ENCODE peak calls at places on chromosome 22, in four cellular contexts. N is A549, M is K562, J is HepG2. V is an unnamed sample.

GRCh38 chr22:33883961-33884808 is 36.1 kb downstream of the LARGE1 start:
- DNase-seq in N (no peak), M (no peak), J (peak; percentile 15), V (no peak)

GRCh38 chr22:25362215-25362882 is 142.9 kb downstream of the CRYBB2 start:
- DNase-seq in N (peak; percentile 38), M (peak; percentile 74), J (peak; percentile 35), V (no peak)

GRCh38 chr22:42468841-42469240 is 36.6 kb upstream of the NFAM1 start:
- DNase-seq in N (no peak), M (peak; percentile 17), J (no peak), V (no peak)

GRCh38 chr22:17675584-17675983 is 37.0 kb downstream of the BCL2L13 start:
- DNase-seq in N (no peak), M (no peak), J (no peak), V (no peak)

GRCh38 chr22:47030881-47031627 is 268.6 kb downstream of the TBC1D22A start:
- DNase-seq in N (no peak), M (peak; percentile 22), J (no peak), V (no peak)

GRCh38 chr22:20095521-20095920 is 15.5 kb downstream of the DGCR8 start:
- DNase-seq in N (no peak), M (no peak), J (no peak), V (no peak)

GRCh38 chr22:46088541-46089311 is 61.6 kb upstream of the PPARA start:
- DNase-seq in N (no peak), M (no peak), J (no peak), V (no peak)

GRCh38 chr22:25069758-25070461 is 117.4 kb downstream of the KIAA1671 start:
- DNase-seq in N (no peak), M (no peak), J (no peak), V (no peak)

GRCh38 chr22:44755000-44755399 is 2.6 kb downstream of the ARHGAP8 start:
- DNase-seq in N (no peak), M (no peak), J (no peak), V (no peak)

GRCh38 chr22:50523806-50524663 is 1.4 kb downstream of the SCO2 start:
- DNase-seq in N (no peak), M (no peak), J (no peak), V (no peak)

GRCh38 chr22:24361976-24362646 is 65.3 kb upstream of the ADORA2A start:
- DNase-seq in N (no peak), M (no peak), J (no peak), V (no peak)

GRCh38 chr22:40077646-40078016 is 82.9 kb downstream of the FAM83F start:
- DNase-seq in N (no peak), M (no peak), J (no peak), V (no peak)

GRCh38 chr22:24503137-24503850 is 8.2 kb downstream of the UPB1 start:
- DNase-seq in N (peak; percentile 71), M (peak; percentile 68), J (no peak), V (peak; percentile 85)

GRCh38 chr22:22923379-22923778 is 35.8 kb downstream of the IGLL5 start:
- DNase-seq in N (no peak), M (peak; percentile 60), J (no peak), V (no peak)

GRCh38 chr22:43389227-43389836 is 22.5 kb upstream of the MPPED1 start:
- DNase-seq in N (no peak), M (no peak), J (peak; percentile 51), V (no peak)

GRCh38 chr22:36341640-36342041 is 46.1 kb downstream of the MYH9 start:
- DNase-seq in N (no peak), M (no peak), J (peak; percentile 81), V (no peak)

GRCh38 chr22:25353516-25354445 is 134.3 kb downstream of the CRYBB2 start:
- DNase-seq in N (no peak), M (no peak), J (no peak), V (no peak)

GRCh38 chr22:25791556-25791955 is 49.6 kb downstream of the MYO18B start:
- DNase-seq in N (no peak), M (no peak), J (no peak), V (no peak)

GRCh38 chr22:24523873-24524272 is 28.7 kb downstream of the UPB1 start:
- DNase-seq in N (no peak), M (no peak), J (no peak), V (no peak)

GRCh38 chr22:43157874-43158546 is 6.7 kb downstream of the TSPO start:
- DNase-seq in N (no peak), M (no peak), J (no peak), V (no peak)

GRCh38 chr22:29217827-29218757 is 12.4 kb downstream of the EMID1 start:
- DNase-seq in N (no peak), M (no peak), J (no peak), V (no peak)

GRCh38 chr22:26666035-26666338 is 8.6 kb downstream of the MIAT start:
- DNase-seq in N (no peak), M (no peak), J (no peak), V (no peak)

DNA sequence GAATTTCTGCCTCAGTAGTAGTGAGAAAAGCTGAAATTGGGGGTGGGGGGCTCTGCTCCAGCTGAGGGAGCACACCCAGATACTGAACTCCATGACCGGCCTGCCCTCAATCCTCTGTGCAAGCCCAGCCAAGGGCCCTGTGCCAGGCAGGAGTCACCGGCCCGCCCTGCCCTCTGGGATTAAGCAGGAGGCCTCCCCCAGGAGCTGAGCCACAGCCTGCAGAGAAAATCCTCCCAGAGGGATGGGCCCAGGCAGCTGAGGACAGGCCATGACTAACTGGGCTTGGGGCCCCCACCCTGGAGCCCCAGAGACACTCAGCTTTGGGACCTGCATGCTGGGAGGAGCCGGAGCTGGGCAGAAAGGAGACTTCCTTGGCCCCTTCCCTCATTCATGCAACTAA is 48.8 kb downstream of the MN1 start:
- DNase-seq in N (no peak), M (no peak), J (no peak), V (no peak)
- TF ChIP-seq MYC in N (no peak), M (no peak), J (no peak), V (no peak)

DNA sequence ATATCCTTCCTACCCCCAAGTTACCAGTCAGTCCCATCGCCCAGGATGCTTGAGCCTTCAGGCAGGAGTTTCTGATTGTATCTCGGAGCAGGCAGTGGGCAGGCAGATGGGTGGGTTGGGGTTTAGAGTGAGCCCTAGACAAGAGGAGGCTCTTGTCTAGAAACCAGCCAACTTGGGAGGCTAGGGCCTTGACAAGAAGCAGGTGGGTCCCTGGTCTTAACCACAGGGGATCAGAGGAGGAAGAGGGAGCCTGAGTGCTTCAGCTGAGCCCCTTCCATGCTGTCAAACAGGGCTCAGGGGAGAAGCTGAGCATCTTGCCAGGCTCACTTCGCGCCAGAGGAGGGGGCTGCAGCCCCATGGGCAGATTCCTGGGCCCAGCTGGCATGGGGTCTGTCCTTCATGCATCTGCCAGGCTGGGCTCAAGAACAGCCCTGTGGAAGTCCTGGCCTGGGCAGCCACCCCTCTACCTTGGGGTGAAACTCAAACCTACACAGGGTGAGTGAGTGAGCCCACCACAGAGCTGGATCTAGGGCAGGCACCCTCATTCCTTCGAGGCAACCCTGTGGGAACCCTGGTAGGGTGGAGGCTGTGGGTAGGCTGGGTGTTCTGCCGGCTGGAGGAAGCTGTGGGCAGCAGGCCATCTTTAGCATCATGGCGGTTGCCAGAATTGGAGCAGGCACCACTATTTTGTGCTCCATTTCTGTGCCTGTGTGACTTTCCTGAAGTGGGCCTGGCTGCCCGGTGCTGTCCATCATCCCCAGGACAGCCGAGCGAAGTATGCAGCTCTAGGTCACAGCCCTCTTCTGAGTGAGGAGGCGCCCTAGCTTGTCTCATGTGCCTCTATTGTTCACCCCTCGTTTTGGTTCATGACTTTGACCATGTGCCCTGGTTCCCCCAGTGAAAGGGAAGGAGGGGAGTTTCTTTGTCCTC is 108.1 kb downstream of the MORC2 start:
- DNase-seq in N (no peak), M (no peak), J (no peak), V (no peak)
- TF ChIP-seq CHD2 in N (no peak), M (no peak), J (no peak), V (no peak)

GRCh38 chr22:49328076-49328475 is 499.6 kb downstream of the BRD1 start:
- DNase-seq in N (no peak), M (no peak), J (no peak), V (no peak)
- TF ChIP-seq POLR2AphosphoS2 in N (no peak), M (no peak), J (no peak), V (no peak)

DNA sequence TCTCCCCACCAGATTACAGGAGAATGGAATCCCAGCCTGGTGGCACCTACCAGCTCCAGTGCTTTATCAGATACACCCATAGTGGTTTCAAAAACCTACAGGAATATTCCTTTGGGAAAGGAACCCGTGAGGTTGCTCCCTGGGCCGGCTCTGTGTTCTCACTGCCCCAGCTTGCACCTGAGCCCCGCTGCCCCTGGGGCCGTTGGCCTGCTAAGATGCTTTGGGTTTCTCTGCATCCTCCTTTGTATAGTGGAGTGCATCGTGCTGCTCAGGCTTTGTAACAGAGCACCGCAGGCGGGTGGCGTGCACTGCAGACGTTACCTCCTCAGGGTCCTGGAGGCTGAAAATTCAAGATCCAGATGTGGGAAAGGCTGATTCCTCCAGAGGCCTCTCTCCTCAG is 414.1 kb downstream of the BRD1 start:
- DNase-seq in N (no peak), M (no peak), J (no peak), V (no peak)
- TF ChIP-seq MYC in N (no peak), M (no peak), J (no peak), V (no peak)

GRCh38 chr22:37604074-37604473 is 4.6 kb upstream of the GGA1 start:
- DNase-seq in N (no peak), M (no peak), J (no peak), V (no peak)

GRCh38 chr22:37599161-37599560 is 9.5 kb upstream of the GGA1 start:
- DNase-seq in N (no peak), M (no peak), J (no peak), V (no peak)

GRCh38 chr22:37601203-37601539 is 7.5 kb upstream of the GGA1 start:
- DNase-seq in N (no peak), M (no peak), J (no peak), V (no peak)

GRCh38 chr22:37604875-37605274 is 3.8 kb upstream of the GGA1 start:
- DNase-seq in N (no peak), M (no peak), J (no peak), V (no peak)

DNA sequence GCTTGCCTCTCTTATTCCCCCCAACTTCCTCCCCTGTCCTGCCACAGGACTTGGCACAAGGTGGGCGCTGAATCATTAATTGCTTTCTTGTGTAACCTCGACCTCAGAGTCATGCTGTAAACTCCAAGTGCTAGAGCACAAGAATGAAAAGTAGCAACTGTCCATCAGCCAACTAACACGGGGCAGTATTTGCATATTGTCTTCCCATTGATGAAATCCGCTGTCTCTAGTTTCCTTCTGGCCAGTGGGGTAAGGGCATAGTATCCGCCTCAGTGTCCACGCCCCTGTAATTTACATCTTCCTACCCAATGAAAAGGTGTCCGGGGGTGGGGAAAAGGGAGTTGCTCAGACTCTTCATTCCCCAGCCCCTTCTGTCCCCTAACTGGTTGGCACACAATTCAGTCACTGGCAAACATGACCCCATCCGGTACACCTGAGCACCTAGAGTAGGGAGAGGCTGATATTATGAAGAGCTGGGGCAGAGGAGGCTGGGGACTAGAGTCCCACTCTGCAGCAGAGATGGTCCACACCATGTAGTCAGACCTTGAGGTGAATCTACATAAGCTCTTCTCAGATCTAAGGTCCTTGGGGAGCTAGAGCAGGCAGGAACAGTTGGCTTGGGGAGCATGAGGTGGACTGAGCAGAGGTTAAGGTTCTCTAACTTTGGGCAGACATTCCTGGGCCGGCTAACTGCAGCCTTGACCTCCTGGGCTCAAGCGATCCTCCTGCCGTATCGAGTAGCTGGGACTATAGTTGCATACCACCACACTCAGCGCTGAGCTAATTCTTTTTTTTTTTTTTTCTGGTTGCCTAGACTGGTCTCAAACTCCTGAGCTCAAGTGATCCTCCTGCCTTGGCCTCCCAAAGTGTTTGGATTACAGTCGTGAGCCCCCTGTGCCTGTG is 6.8 kb upstream of the GGA1 start:
- DNase-seq in N (no peak), M (no peak), J (peak; percentile 91), V (peak; percentile 42)
- TF ChIP-seq CHD2 in N (no peak), M (no peak), J (no peak), V (peak; percentile 19)